ENCODE peak calls at places on chromosome 11, in six cellular contexts. J, M, S, Z, C and H are unnamed samples.

GRCh38 chr11:70799386-70799785 is 401.1 kb downstream of the CTTN start:
- DNase-seq in J (no peak), M (no peak), S (no peak), Z (no peak), C (no peak), H (peak)

GRCh38 chr11:35932641-35933571 is 11.0 kb upstream of the LDLRAD3 start:
- DNase-seq in J (no peak), M (no peak), S (no peak), Z (no peak), C (no peak), H (no peak)

GRCh38 chr11:121334973-121335711 is 42.6 kb downstream of the SC5D start:
- DNase-seq in J (no peak), M (no peak), S (no peak), Z (peak), C (no peak), H (no peak)

GRCh38 chr11:1746516-1746931 is 3.9 kb downstream of the IFITM10 start:
- DNase-seq in J (no peak), M (no peak), S (no peak), Z (no peak), C (no peak), H (peak)

GRCh38 chr11:75931124-75931523 is 116.1 kb downstream of the UVRAG start:
- DNase-seq in J (no peak), M (no peak), S (no peak), Z (no peak), C (no peak), H (no peak)

GRCh38 chr11:46557684-46558151 is 36.1 kb downstream of the AMBRA1 start:
- DNase-seq in J (no peak), M (no peak), S (no peak), Z (no peak), C (no peak), H (peak)

GRCh38 chr11:17649696-17650600 is 69.4 kb upstream of the MYOD1 start:
- DNase-seq in J (no peak), M (no peak), S (no peak), Z (no peak), C (no peak), H (peak)

GRCh38 chr11:26191193-26191592 is 140.7 kb upstream of the ANO3 start:
- DNase-seq in J (no peak), M (no peak), S (no peak), Z (no peak), C (no peak), H (no peak)

GRCh38 chr11:17479284-17480214 is 2.9 kb upstream of the ABCC8 start:
- DNase-seq in J (no peak), M (peak), S (no peak), Z (peak), C (peak), H (peak)

GRCh38 chr11:105046898-105047579 is 1.9 kb upstream of the CARD16 start:
- DNase-seq in J (peak), M (peak), S (no peak), Z (no peak), C (no peak), H (peak)

GRCh38 chr11:94926271-94926625 is 47.1 kb downstream of the CWC15 start:
- DNase-seq in J (no peak), M (no peak), S (no peak), Z (no peak), C (no peak), H (no peak)
- H3K4me3 ChIP-seq in J (no peak), M (no peak), S (no peak), Z (no peak), C (no peak), H (no peak)

DNA sequence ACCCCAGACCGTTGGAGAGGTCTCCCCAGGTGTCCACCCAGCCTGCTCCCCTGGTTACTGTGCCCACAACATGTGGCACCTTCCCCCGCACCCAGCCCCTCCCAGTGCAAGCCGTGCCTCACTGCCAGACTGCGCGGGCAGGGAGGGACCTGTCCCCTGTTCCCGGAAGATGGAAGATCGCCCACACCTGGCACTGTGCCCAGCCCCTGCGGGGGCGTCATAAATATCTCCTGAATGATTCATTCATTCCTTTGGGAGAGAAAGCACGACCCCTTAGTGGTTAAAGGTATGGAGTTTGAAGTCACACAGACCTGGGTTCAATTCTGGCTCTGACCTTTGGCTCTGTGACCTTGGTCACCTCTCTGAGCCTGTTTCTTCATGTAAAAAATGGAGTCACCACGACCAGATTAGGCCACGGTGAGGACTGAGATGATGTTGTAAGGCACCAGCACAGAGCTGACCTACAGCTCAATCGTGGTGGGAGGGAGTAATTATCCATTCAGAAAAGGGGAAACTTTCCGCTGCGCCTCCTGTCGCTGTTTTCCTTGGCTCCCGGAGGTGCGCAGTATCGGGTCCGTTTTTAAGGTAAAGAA is 497 bp upstream of the SYT12 start:
- DNase-seq in J (no peak), M (no peak), S (peak), Z (no peak), C (no peak), H (peak)
- H3K4me3 ChIP-seq in J (peak), M (peak), S (peak), Z (no peak), C (peak), H (no peak)

GRCh38 chr11:12592283-12592682 is 81.9 kb upstream of the TEAD1 start:
- DNase-seq in J (no peak), M (no peak), S (no peak), Z (no peak), C (no peak), H (no peak)

GRCh38 chr11:12581923-12582322 is 92.3 kb upstream of the TEAD1 start:
- DNase-seq in J (no peak), M (no peak), S (no peak), Z (no peak), C (no peak), H (peak)

GRCh38 chr11:12585861-12586260 is 88.4 kb upstream of the TEAD1 start:
- DNase-seq in J (no peak), M (no peak), S (no peak), Z (no peak), C (no peak), H (no peak)

GRCh38 chr11:12591706-12592105 is 82.5 kb upstream of the TEAD1 start:
- DNase-seq in J (no peak), M (no peak), S (no peak), Z (no peak), C (no peak), H (no peak)

DNA sequence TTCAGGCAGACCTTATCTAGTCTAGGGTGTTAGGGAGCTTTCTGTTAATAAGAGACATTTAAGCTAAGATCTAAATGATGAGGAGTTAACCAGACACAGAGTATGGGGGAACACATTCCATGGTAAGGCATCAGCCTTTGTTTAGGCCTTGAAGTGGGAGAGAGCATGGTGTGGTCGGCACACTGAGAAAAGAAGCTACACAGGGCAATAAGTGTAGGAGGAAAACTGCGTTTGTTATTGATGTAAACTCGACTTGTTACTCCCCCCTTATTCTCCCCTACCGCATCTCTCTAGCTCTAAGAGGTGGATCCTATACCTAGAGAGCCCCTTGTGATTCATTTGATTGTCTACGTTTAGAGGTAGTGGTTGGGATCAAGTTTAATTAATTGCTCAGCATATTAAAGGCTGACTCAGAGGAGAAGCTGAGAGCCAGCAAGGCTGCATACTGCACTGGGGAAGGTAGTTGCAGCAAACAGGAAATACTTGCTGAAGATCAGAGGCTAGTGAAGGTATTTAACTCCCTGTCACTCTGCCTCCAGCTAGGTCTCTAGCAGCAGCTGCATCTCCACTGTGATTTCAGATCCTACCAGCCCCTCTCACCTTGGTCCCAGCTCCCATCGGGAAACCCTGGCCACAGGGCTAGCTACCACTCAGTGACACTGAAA is 86.8 kb upstream of the TEAD1 start:
- DNase-seq in J (no peak), M (peak), S (no peak), Z (no peak), C (no peak), H (peak)
- H3K4me3 ChIP-seq in J (no peak), M (no peak), S (no peak), Z (no peak), C (no peak), H (no peak)

GRCh38 chr11:41058138-41058537 is 401.3 kb downstream of the LRRC4C start:
- DNase-seq in J (no peak), M (no peak), S (no peak), Z (no peak), C (no peak), H (no peak)
- H3K4me3 ChIP-seq in J (no peak), M (no peak), S (no peak), Z (no peak), C (no peak), H (no peak)

DNA sequence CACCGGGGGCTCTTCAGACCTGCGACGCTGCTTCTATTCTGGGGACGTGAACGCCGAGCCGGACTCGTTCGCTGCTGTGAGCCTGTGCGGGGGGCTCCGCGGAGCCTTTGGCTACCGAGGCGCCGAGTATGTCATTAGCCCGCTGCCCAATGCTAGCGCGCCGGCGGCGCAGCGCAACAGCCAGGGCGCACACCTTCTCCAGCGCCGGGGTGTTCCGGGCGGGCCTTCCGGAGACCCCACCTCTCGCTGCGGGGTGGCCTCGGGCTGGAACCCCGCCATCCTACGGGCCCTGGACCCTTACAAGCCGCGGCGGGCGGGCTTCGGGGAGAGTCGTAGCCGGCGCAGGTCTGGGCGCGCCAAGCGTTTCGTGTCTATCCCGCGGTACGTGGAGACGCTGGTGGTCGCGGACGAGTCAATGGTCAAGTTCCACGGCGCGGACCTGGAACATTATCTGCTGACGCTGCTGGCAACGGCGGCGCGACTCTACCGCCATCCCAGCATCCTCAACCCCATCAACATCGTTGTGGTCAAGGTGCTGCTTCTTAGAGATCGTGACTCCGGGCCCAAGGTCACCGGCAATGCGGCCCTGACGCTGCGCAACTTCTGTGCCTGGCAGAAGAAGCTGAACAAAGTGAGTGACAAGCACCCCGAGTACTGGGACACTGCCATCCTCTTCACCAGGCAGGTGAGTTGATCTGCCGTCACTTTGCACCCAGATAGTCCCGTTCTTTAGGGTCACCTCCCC is 973 bp downstream of the ADAMTS15 start:
- DNase-seq in J (no peak), M (peak), S (no peak), Z (no peak), C (no peak), H (no peak)
- H3K4me3 ChIP-seq in J (peak), M (peak), S (peak), Z (no peak), C (peak), H (peak)

GRCh38 chr11:31808721-31809542 is 2.2 kb downstream of the PAX6 start:
- DNase-seq in J (no peak), M (peak), S (no peak), Z (no peak), C (no peak), H (no peak)

GRCh38 chr11:31810779-31811647 is at the start of gene PAX6:
- DNase-seq in J (no peak), M (peak), S (no peak), Z (no peak), C (no peak), H (peak)

GRCh38 chr11:31808268-31808667 is 2.9 kb downstream of the PAX6 start:
- DNase-seq in J (no peak), M (peak), S (no peak), Z (no peak), C (no peak), H (no peak)

GRCh38 chr11:31809857-31810778 is 1.0 kb downstream of the PAX6 start:
- DNase-seq in J (no peak), M (peak), S (no peak), Z (no peak), C (no peak), H (peak)

GRCh38 chr11:31809543-31809856 is 1.6 kb downstream of the PAX6 start:
- DNase-seq in J (no peak), M (no peak), S (no peak), Z (no peak), C (no peak), H (no peak)
- H3K4me3 ChIP-seq in J (peak), M (peak), S (no peak), Z (no peak), C (no peak), H (peak)

DNA sequence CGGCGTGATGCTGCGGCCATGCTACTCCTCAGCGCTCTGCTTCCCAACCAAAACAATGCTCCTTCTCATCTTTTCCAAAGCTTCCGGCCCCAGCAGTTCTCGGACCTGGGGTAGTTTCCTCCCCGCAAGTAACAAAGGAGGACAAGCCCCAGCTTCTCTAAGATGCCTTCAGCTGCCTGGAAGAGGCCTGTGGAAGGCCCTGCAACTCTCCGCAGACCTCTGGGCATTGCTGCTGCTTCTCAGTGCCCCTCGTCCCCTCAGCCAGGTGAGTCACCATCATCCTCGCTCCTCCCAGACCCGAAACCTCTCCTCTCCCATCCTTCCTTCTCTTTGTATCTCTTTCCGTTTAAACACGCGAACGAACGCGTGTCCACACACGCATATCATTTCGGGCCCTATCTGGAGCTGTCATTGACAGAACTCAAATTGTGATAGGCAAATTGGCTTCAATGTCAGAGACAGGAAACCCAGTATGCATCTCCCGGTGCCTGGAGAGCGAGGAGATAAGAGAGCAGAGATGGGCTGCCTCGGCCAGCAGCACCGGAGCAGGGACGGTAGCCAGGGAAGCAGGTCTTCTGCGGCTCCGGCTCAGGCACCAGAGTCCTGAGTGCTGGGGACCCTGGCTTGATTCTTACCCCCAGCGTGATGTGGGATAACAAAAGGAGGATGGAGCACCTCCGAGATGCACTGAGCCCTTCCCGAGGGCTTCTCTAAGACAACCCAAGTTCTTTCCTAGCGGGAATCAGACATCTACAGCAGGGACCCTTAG is 22.0 kb upstream of the JAM3 start:
- DNase-seq in J (no peak), M (no peak), S (no peak), Z (no peak), C (no peak), H (no peak)
- H3K4me3 ChIP-seq in J (no peak), M (no peak), S (no peak), Z (no peak), C (no peak), H (no peak)